ENCODE peak calls at places on chromosomes 2 and 18, in nine cellular contexts. One of them, this sample, is unnamed.

GRCh38 chr2:183242937-183243336 is 118.7 kb downstream of the NUP35 start:
- DNase-seq in neural progenitor cell: no peak
- DNase-seq in colonic mucosa: no peak
- DNase-seq in CD8-positive, alpha-beta T cell: no peak
- DNase-seq in effector memory CD4-positive, alpha-beta T cell: no peak
- DNase-seq in left ventricle myocardium inferior: no peak
- DNase-seq in sigmoid colon: no peak
- DNase-seq in GM23248: peak; percentile 44
- DNase-seq in hepatocyte: no peak
- DNase-seq in this sample: no peak

GRCh38 chr2:63488118-63488713 is 100.1 kb downstream of the WDPCP start:
- DNase-seq in neural progenitor cell: peak; percentile 42
- DNase-seq in colonic mucosa: peak; percentile 19
- DNase-seq in sigmoid colon: no peak
- DNase-seq in GM23248: peak; percentile 58
- DNase-seq in effector memory CD4-positive, alpha-beta T cell: no peak
- DNase-seq in CD8-positive, alpha-beta T cell: no peak
- DNase-seq in left ventricle myocardium inferior: no peak
- DNase-seq in hepatocyte: peak; percentile 50
- DNase-seq in this sample: no peak

GRCh38 chr2:33207336-33207735 is 260.6 kb downstream of the LTBP1 start:
- DNase-seq in neural progenitor cell: no peak
- DNase-seq in sigmoid colon: no peak
- DNase-seq in GM23248: peak; percentile 60
- DNase-seq in colonic mucosa: no peak
- DNase-seq in CD8-positive, alpha-beta T cell: no peak
- DNase-seq in effector memory CD4-positive, alpha-beta T cell: no peak
- DNase-seq in left ventricle myocardium inferior: no peak
- DNase-seq in hepatocyte: no peak
- DNase-seq in this sample: no peak

GRCh38 chr2:172082105-172082943 is 3.0 kb upstream of the DLX1 start:
- DNase-seq in CD8-positive, alpha-beta T cell: no peak
- DNase-seq in left ventricle myocardium inferior: no peak
- DNase-seq in effector memory CD4-positive, alpha-beta T cell: no peak
- DNase-seq in neural progenitor cell: peak; percentile 25
- DNase-seq in sigmoid colon: no peak
- DNase-seq in GM23248: no peak
- DNase-seq in hepatocyte: no peak
- DNase-seq in colonic mucosa: no peak
- DNase-seq in this sample: peak; percentile 81

GRCh38 chr2:160214461-160215055 is 14.5 kb upstream of the ITGB6 start:
- DNase-seq in sigmoid colon: no peak
- DNase-seq in left ventricle myocardium inferior: peak; percentile 19
- DNase-seq in CD8-positive, alpha-beta T cell: no peak
- DNase-seq in neural progenitor cell: no peak
- DNase-seq in hepatocyte: peak; percentile 50
- DNase-seq in GM23248: peak; percentile 95
- DNase-seq in colonic mucosa: no peak
- DNase-seq in effector memory CD4-positive, alpha-beta T cell: no peak
- DNase-seq in this sample: peak; percentile 87

GRCh38 chr18:75207298-75208054 is 1.5 kb downstream of the PTGR3 start:
- DNase-seq in neural progenitor cell: peak; percentile 27
- DNase-seq in GM23248: peak; percentile 57
- DNase-seq in colonic mucosa: no peak
- DNase-seq in hepatocyte: no peak
- DNase-seq in CD8-positive, alpha-beta T cell: no peak
- DNase-seq in left ventricle myocardium inferior: no peak
- DNase-seq in sigmoid colon: no peak
- DNase-seq in effector memory CD4-positive, alpha-beta T cell: no peak
- DNase-seq in this sample: peak; percentile 94

GRCh38 chr2:77521931-77522470 is at the start of gene LRRTM4:
- DNase-seq in GM23248: no peak
- DNase-seq in hepatocyte: peak; percentile 47
- DNase-seq in left ventricle myocardium inferior: no peak
- DNase-seq in sigmoid colon: no peak
- DNase-seq in effector memory CD4-positive, alpha-beta T cell: no peak
- DNase-seq in neural progenitor cell: peak; percentile 72
- DNase-seq in CD8-positive, alpha-beta T cell: no peak
- DNase-seq in colonic mucosa: no peak
- DNase-seq in this sample: no peak

GRCh38 chr18:69559604-69560003 is 158.9 kb downstream of the DOK6 start:
- DNase-seq in colonic mucosa: no peak
- DNase-seq in left ventricle myocardium inferior: no peak
- DNase-seq in GM23248: no peak
- DNase-seq in neural progenitor cell: peak; percentile 60
- DNase-seq in CD8-positive, alpha-beta T cell: no peak
- DNase-seq in effector memory CD4-positive, alpha-beta T cell: no peak
- DNase-seq in hepatocyte: no peak
- DNase-seq in sigmoid colon: no peak
- DNase-seq in this sample: no peak

GRCh38 chr18:31424383-31424988 is 23.1 kb upstream of the DSG3 start:
- DNase-seq in sigmoid colon: no peak
- DNase-seq in neural progenitor cell: peak; percentile 67
- DNase-seq in effector memory CD4-positive, alpha-beta T cell: no peak
- DNase-seq in hepatocyte: peak; percentile 69
- DNase-seq in left ventricle myocardium inferior: no peak
- DNase-seq in GM23248: peak; percentile 11
- DNase-seq in CD8-positive, alpha-beta T cell: no peak
- DNase-seq in colonic mucosa: peak; percentile 57
- DNase-seq in this sample: peak; percentile 25

GRCh38 chr18:51051105-51051712 is 21.2 kb downstream of the SMAD4 start:
- DNase-seq in CD8-positive, alpha-beta T cell: no peak
- DNase-seq in effector memory CD4-positive, alpha-beta T cell: no peak
- DNase-seq in hepatocyte: peak; percentile 74
- DNase-seq in GM23248: peak; percentile 80
- DNase-seq in sigmoid colon: no peak
- DNase-seq in left ventricle myocardium inferior: no peak
- DNase-seq in colonic mucosa: no peak
- DNase-seq in neural progenitor cell: peak; percentile 81
- DNase-seq in this sample: peak; percentile 66

GRCh38 chr18:54961016-54961423 is 1.8 kb upstream of the CCDC68 start:
- DNase-seq in neural progenitor cell: no peak
- DNase-seq in left ventricle myocardium inferior: no peak
- DNase-seq in hepatocyte: no peak
- DNase-seq in colonic mucosa: no peak
- DNase-seq in GM23248: no peak
- DNase-seq in CD8-positive, alpha-beta T cell: no peak
- DNase-seq in sigmoid colon: no peak
- DNase-seq in effector memory CD4-positive, alpha-beta T cell: no peak
- DNase-seq in this sample: no peak
- H3K27ac ChIP-seq in neural progenitor cell: no peak overlapping the region
- H3K27ac ChIP-seq in left ventricle myocardium inferior: no peak overlapping the region
- H3K27ac ChIP-seq in hepatocyte: peak overlapping the region; percentile 19
- H3K27ac ChIP-seq in colonic mucosa: peak overlapping the region; percentile 18
- H3K27ac ChIP-seq in GM23248: no peak overlapping the region
- H3K27ac ChIP-seq in CD8-positive, alpha-beta T cell: no peak overlapping the region
- H3K27ac ChIP-seq in sigmoid colon: no peak overlapping the region
- H3K27ac ChIP-seq in effector memory CD4-positive, alpha-beta T cell: no peak overlapping the region
- H3K27ac ChIP-seq in this sample: no peak overlapping the region

DNA sequence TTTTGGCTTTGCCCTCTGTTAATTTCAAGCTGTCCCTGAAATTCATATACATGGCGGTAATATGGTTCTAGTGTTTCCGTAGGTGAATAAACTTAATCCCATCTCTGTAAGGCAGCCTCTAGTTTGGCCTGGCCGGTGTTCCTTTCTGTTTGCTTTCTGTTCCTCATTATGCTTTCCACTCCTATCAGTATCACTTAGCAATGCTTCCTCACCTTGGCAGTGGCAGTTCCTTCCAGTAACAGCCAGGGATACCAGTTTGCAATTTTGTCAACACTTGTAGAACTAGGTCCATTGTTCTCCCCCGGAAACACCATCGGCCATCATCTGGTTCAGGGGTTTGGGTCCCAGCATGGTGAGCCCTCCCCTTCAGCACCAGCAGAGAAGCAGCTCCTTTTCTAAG is 18.2 kb upstream of the TNP1 start:
- DNase-seq in CD8-positive, alpha-beta T cell: no peak
- DNase-seq in neural progenitor cell: no peak
- DNase-seq in hepatocyte: no peak
- DNase-seq in colonic mucosa: no peak
- DNase-seq in GM23248: no peak
- DNase-seq in sigmoid colon: no peak
- DNase-seq in left ventricle myocardium inferior: no peak
- DNase-seq in effector memory CD4-positive, alpha-beta T cell: no peak
- DNase-seq in this sample: no peak
- H3K27ac ChIP-seq in CD8-positive, alpha-beta T cell: no peak overlapping the region
- H3K27ac ChIP-seq in neural progenitor cell: no peak overlapping the region
- H3K27ac ChIP-seq in hepatocyte: no peak overlapping the region
- H3K27ac ChIP-seq in colonic mucosa: no peak overlapping the region
- H3K27ac ChIP-seq in GM23248: no peak overlapping the region
- H3K27ac ChIP-seq in sigmoid colon: no peak overlapping the region
- H3K27ac ChIP-seq in left ventricle myocardium inferior: no peak overlapping the region
- H3K27ac ChIP-seq in effector memory CD4-positive, alpha-beta T cell: no peak overlapping the region
- H3K27ac ChIP-seq in this sample: no peak overlapping the region

DNA sequence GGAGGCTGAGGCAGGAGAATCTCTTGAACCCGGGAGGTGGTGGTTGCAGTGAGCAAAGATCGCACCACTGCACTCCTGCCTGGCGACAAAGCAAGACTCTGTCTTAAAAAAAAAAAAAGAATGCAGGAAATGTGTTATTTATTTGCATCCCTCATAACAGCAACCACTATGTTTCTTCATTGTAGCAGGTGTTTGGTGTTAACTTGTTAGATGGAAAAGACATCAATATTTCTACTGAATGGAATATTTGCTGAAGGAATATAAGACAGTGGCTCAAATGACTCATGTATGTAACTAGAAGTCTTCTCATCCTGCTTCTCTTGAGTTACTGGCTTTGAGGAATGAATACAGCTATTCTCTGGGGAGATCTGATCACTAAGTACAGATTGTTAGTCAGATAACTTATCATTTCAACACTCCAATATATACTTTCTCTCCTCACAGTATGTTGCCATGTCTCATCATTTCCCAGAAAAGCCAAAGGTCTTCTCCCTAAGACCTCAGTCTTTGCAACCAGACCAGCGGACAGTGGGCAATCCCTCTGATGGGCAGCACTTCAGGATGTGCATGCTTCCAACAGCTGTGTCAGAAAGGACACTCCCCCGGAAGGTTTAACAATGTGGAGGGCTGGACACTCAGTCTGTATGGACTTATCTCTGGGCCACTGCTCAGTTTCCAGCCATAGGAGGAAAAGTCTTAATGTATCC is 104.4 kb upstream of the STK17B start:
- DNase-seq in neural progenitor cell: no peak
- DNase-seq in effector memory CD4-positive, alpha-beta T cell: no peak
- DNase-seq in CD8-positive, alpha-beta T cell: no peak
- DNase-seq in sigmoid colon: no peak
- DNase-seq in hepatocyte: peak; percentile 28
- DNase-seq in colonic mucosa: peak; percentile 29
- DNase-seq in GM23248: peak; percentile 88
- DNase-seq in left ventricle myocardium inferior: no peak
- DNase-seq in this sample: peak; percentile 68
- H3K27ac ChIP-seq in neural progenitor cell: no peak overlapping the region
- H3K27ac ChIP-seq in effector memory CD4-positive, alpha-beta T cell: peak overlapping the region; percentile 46
- H3K27ac ChIP-seq in CD8-positive, alpha-beta T cell: no peak overlapping the region
- H3K27ac ChIP-seq in sigmoid colon: no peak overlapping the region
- H3K27ac ChIP-seq in hepatocyte: peak overlapping the region; percentile 65
- H3K27ac ChIP-seq in colonic mucosa: peak overlapping the region; percentile 69
- H3K27ac ChIP-seq in GM23248: peak overlapping the region; percentile 5
- H3K27ac ChIP-seq in left ventricle myocardium inferior: peak overlapping the region; percentile 3
- H3K27ac ChIP-seq in this sample: peak overlapping the region; percentile 70

DNA sequence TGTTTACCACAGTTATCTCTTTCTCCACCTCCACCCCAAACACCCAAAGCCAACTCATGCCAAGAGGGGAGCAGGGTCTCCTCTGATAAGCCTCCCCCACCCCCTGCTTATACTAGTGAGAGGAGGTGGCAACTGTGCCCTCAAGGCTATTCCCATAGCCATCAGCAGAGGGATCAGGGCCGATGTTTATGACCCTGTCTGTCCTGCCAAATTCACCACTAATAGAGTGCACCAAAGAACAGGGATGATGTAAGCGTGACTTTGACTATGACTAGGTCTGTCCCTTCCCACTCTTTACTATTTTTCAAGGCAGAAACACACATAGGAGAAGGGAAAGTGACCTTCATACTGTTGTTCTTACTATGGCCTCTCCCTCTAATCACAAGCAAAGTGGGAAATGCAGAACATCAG is 74.6 kb downstream of the CLHC1 start:
- DNase-seq in effector memory CD4-positive, alpha-beta T cell: no peak
- DNase-seq in neural progenitor cell: no peak
- DNase-seq in left ventricle myocardium inferior: no peak
- DNase-seq in sigmoid colon: no peak
- DNase-seq in CD8-positive, alpha-beta T cell: no peak
- DNase-seq in GM23248: peak; percentile 91
- DNase-seq in hepatocyte: no peak
- DNase-seq in colonic mucosa: no peak
- DNase-seq in this sample: peak; percentile 91
- H3K27ac ChIP-seq in effector memory CD4-positive, alpha-beta T cell: no peak overlapping the region
- H3K27ac ChIP-seq in neural progenitor cell: no peak overlapping the region
- H3K27ac ChIP-seq in left ventricle myocardium inferior: peak overlapping the region; percentile 53
- H3K27ac ChIP-seq in sigmoid colon: peak overlapping the region; percentile 78
- H3K27ac ChIP-seq in CD8-positive, alpha-beta T cell: no peak overlapping the region
- H3K27ac ChIP-seq in GM23248: peak overlapping the region; percentile 63
- H3K27ac ChIP-seq in hepatocyte: peak overlapping the region; percentile 61
- H3K27ac ChIP-seq in colonic mucosa: no peak overlapping the region
- H3K27ac ChIP-seq in this sample: peak overlapping the region; percentile 82

GRCh38 chr2:40329739-40330047 is 122.2 kb downstream of the SLC8A1 start:
- DNase-seq in sigmoid colon: peak; percentile 91
- DNase-seq in hepatocyte: no peak
- DNase-seq in CD8-positive, alpha-beta T cell: no peak
- DNase-seq in GM23248: no peak
- DNase-seq in effector memory CD4-positive, alpha-beta T cell: no peak
- DNase-seq in neural progenitor cell: no peak
- DNase-seq in left ventricle myocardium inferior: no peak
- DNase-seq in colonic mucosa: no peak
- DNase-seq in this sample: no peak

GRCh38 chr2:40330086-40330485 is 121.8 kb downstream of the SLC8A1 start:
- DNase-seq in neural progenitor cell: no peak
- DNase-seq in GM23248: no peak
- DNase-seq in sigmoid colon: no peak
- DNase-seq in colonic mucosa: no peak
- DNase-seq in CD8-positive, alpha-beta T cell: no peak
- DNase-seq in left ventricle myocardium inferior: no peak
- DNase-seq in hepatocyte: no peak
- DNase-seq in effector memory CD4-positive, alpha-beta T cell: no peak
- DNase-seq in this sample: no peak

DNA sequence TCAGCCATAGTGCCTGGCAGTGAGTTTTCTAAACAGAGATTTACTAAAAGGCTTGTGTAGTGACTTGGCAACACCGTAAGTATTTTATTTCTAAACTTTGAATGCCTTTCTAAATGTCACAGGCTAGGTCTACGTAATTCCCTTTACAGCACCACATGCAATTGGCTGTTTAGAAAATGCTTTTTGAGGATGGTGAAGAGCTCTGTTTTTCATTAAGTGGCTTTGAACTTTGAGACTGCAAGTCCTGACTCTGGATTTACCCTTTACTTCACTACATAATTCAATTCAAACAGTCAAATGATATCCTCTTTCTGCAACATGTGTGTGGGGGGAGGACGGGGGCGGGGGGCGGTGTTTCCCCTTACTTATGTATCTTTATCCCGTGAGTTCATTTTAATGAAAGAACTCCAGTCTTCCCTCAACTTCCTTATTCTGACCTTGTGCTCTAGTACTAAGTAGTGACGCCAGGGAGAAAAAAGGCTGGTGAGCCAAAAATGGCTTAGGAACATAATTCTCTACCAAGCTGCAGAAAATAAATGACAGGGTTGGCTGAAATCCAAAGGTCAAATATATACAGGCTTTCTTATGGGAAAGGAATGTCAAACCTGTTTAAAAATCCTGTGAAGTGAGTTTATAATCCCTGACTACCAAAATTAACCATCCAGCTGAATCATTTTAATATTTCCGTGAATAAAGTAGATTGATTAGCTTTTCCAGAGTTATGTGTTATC is 119.6 kb downstream of the SLC8A1 start:
- DNase-seq in effector memory CD4-positive, alpha-beta T cell: no peak
- DNase-seq in sigmoid colon: no peak
- DNase-seq in hepatocyte: peak; percentile 20
- DNase-seq in CD8-positive, alpha-beta T cell: no peak
- DNase-seq in left ventricle myocardium inferior: no peak
- DNase-seq in neural progenitor cell: no peak
- DNase-seq in GM23248: peak; percentile 29
- DNase-seq in colonic mucosa: no peak
- DNase-seq in this sample: peak; percentile 37
- H3K27ac ChIP-seq in effector memory CD4-positive, alpha-beta T cell: no peak overlapping the region
- H3K27ac ChIP-seq in sigmoid colon: peak overlapping the region; percentile 70
- H3K27ac ChIP-seq in hepatocyte: peak overlapping the region; percentile 25
- H3K27ac ChIP-seq in CD8-positive, alpha-beta T cell: no peak overlapping the region
- H3K27ac ChIP-seq in left ventricle myocardium inferior: peak overlapping the region; percentile 45
- H3K27ac ChIP-seq in neural progenitor cell: no peak overlapping the region
- H3K27ac ChIP-seq in GM23248: no peak overlapping the region
- H3K27ac ChIP-seq in colonic mucosa: no peak overlapping the region
- H3K27ac ChIP-seq in this sample: peak overlapping the region; percentile 44

This sample was measured in osteoblast.